ENCODE peak calls at places on chromosomes 1 and 21, in four cellular contexts. One of them, this sample, is unnamed.
A peak's percentile ranks its signal among the peaks of the same experiment; 100 is the strongest.

GRCh38 chr1:234853906-234854647 is 244.1 kb upstream of the IRF2BP2 start:
- DNase-seq in A549: no peak
- DNase-seq in K562: no peak
- DNase-seq in HepG2: no peak
- DNase-seq in this sample: no peak

GRCh38 chr1:40736085-40736531 is 44.6 kb downstream of the NFYC start:
- DNase-seq in A549: no peak
- DNase-seq in K562: no peak
- DNase-seq in HepG2: no peak
- DNase-seq in this sample: no peak

GRCh38 chr1:33428661-33429060 is 2.2 kb downstream of the PHC2 start:
- DNase-seq in A549: no peak
- DNase-seq in K562: no peak
- DNase-seq in HepG2: no peak
- DNase-seq in this sample: no peak

GRCh38 chr1:91308544-91308943 is 96.1 kb downstream of the HFM1 start:
- DNase-seq in A549: no peak
- DNase-seq in K562: peak; percentile 44
- DNase-seq in HepG2: no peak
- DNase-seq in this sample: no peak

GRCh38 chr1:9376886-9377333 is 84.2 kb downstream of the SPSB1 start:
- DNase-seq in A549: no peak
- DNase-seq in K562: no peak
- DNase-seq in HepG2: no peak
- DNase-seq in this sample: no peak

GRCh38 chr21:42722153-42722552 is 68.7 kb downstream of the PDE9A start:
- DNase-seq in A549: no peak
- DNase-seq in K562: no peak
- DNase-seq in HepG2: no peak
- DNase-seq in this sample: no peak

GRCh38 chr1:31987231-31987630 is 26.4 kb upstream of the KHDRBS1 start:
- DNase-seq in A549: no peak
- DNase-seq in K562: no peak
- DNase-seq in HepG2: no peak
- DNase-seq in this sample: peak; percentile 27

GRCh38 chr21:27061783-27062182 is 94.9 kb upstream of the ADAMTS5 start:
- DNase-seq in A549: no peak
- DNase-seq in K562: no peak
- DNase-seq in HepG2: no peak
- DNase-seq in this sample: no peak

GRCh38 chr1:84972377-84972987 is 24.4 kb downstream of the MCOLN2 start:
- DNase-seq in A549: no peak
- DNase-seq in K562: no peak
- DNase-seq in HepG2: no peak
- DNase-seq in this sample: no peak

GRCh38 chr1:232954594-232955365 is 4.4 kb downstream of the NTPCR start:
- DNase-seq in A549: no peak
- DNase-seq in K562: no peak
- DNase-seq in HepG2: no peak
- DNase-seq in this sample: no peak

GRCh38 chr1:20123696-20124450 is 4.5 kb upstream of the PLA2G2D start:
- DNase-seq in A549: no peak
- DNase-seq in K562: peak; percentile 7
- DNase-seq in HepG2: no peak
- DNase-seq in this sample: no peak

GRCh38 chr1:109630081-109630880 is 10.6 kb downstream of the AMPD2 start:
- DNase-seq in A549: no peak
- DNase-seq in K562: peak; percentile 49
- DNase-seq in HepG2: no peak
- DNase-seq in this sample: peak; percentile 67

GRCh38 chr1:85884372-85885035 is 176.3 kb upstream of the ZNHIT6 start:
- DNase-seq in A549: no peak
- DNase-seq in K562: peak; percentile 0
- DNase-seq in HepG2: peak; percentile 14
- DNase-seq in this sample: no peak

GRCh38 chr1:175824079-175824478 is 80.7 kb upstream of the TNR start:
- DNase-seq in A549: peak; percentile 14
- DNase-seq in K562: peak; percentile 58
- DNase-seq in HepG2: no peak
- DNase-seq in this sample: peak; percentile 88

GRCh38 chr1:236018885-236019453 is 45.9 kb downstream of the NID1 start:
- DNase-seq in A549: no peak
- DNase-seq in K562: no peak
- DNase-seq in HepG2: no peak
- DNase-seq in this sample: no peak

GRCh38 chr1:62800274-62800673 is 16.3 kb downstream of the ATG4C start:
- DNase-seq in A549: no peak
- DNase-seq in K562: no peak
- DNase-seq in HepG2: no peak
- DNase-seq in this sample: no peak

GRCh38 chr1:204904228-204904810 is 33.7 kb downstream of the NFASC start:
- DNase-seq in A549: no peak
- DNase-seq in K562: no peak
- DNase-seq in HepG2: no peak
- DNase-seq in this sample: no peak

GRCh38 chr1:197737916-197738315 is 37.4 kb downstream of the DENND1B start:
- DNase-seq in A549: no peak
- DNase-seq in K562: no peak
- DNase-seq in HepG2: no peak
- DNase-seq in this sample: no peak

GRCh38 chr1:47646676-47647075 is 208.8 kb downstream of the FOXD2 start:
- DNase-seq in A549: no peak
- DNase-seq in K562: no peak
- DNase-seq in HepG2: no peak
- DNase-seq in this sample: no peak

GRCh38 chr1:55412060-55412459 is 196.9 kb upstream of the USP24 start:
- DNase-seq in A549: no peak
- DNase-seq in K562: no peak
- DNase-seq in HepG2: no peak
- DNase-seq in this sample: no peak

GRCh38 chr1:27066313-27066630 is 53.6 kb upstream of the TENT5B start:
- DNase-seq in A549: no peak
- DNase-seq in K562: no peak
- DNase-seq in HepG2: no peak
- DNase-seq in this sample: no peak

GRCh38 chr1:35768350-35769187 is 1.2 kb downstream of the CLSPN start:
- DNase-seq in A549: peak; percentile 10
- DNase-seq in K562: peak; percentile 55
- DNase-seq in HepG2: no peak
- DNase-seq in this sample: no peak

GRCh38 chr21:17488620-17489019 is 24.2 kb upstream of the CXADR start:
- DNase-seq in A549: no peak
- DNase-seq in K562: no peak
- DNase-seq in HepG2: no peak
- DNase-seq in this sample: no peak

GRCh38 chr21:44658913-44659595 is 1.3 kb downstream of the KRTAP12-3 start:
- DNase-seq in A549: no peak
- DNase-seq in K562: no peak
- DNase-seq in HepG2: no peak
- DNase-seq in this sample: no peak

GRCh38 chr1:239563680-239564079 is 177.3 kb downstream of the CHRM3 start:
- DNase-seq in A549: no peak
- DNase-seq in K562: no peak
- DNase-seq in HepG2: no peak
- DNase-seq in this sample: no peak

GRCh38 chr1:179164494-179164893 is 65.0 kb downstream of the ABL2 start:
- DNase-seq in A549: peak; percentile 68
- DNase-seq in K562: no peak
- DNase-seq in HepG2: peak; percentile 45
- DNase-seq in this sample: no peak

GRCh38 chr1:19955529-19956170 is 23.8 kb downstream of the PLA2G2A start:
- DNase-seq in A549: no peak
- DNase-seq in K562: no peak
- DNase-seq in HepG2: no peak
- DNase-seq in this sample: peak; percentile 19

GRCh38 chr1:27122652-27123051 is 32.3 kb downstream of the SLC9A1 start:
- DNase-seq in A549: peak; percentile 61
- DNase-seq in K562: peak; percentile 87
- DNase-seq in HepG2: peak; percentile 86
- DNase-seq in this sample: no peak

DNA sequence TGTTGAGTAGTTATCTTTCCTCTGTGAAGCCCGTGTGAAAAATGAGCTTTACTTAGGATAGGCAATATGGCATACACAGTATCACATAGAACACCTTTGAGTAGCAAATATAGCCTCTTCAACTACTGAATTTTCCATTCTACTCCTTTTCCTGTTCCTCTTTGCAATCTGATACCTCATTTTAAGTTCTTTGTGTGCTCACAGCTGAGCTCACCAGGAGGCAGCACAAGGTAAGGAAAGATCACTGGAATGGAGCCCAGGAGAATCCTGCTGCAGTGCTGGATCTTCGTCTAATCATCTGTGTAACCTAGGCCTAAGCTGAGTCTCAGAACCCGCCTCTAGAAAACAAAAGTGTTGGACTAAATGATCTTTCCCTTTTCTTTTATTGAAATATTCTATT is 171.0 kb downstream of the LRRC40 start:
- DNase-seq in A549: peak; percentile 17
- DNase-seq in K562: peak; percentile 77
- DNase-seq in HepG2: peak; percentile 13
- DNase-seq in this sample: peak; percentile 54
- TF ChIP-seq CTCF in A549: no peak
- TF ChIP-seq CTCF in K562: peak; percentile 67
- TF ChIP-seq CTCF in HepG2: peak; percentile 35
- TF ChIP-seq CTCF in this sample: no peak

DNA sequence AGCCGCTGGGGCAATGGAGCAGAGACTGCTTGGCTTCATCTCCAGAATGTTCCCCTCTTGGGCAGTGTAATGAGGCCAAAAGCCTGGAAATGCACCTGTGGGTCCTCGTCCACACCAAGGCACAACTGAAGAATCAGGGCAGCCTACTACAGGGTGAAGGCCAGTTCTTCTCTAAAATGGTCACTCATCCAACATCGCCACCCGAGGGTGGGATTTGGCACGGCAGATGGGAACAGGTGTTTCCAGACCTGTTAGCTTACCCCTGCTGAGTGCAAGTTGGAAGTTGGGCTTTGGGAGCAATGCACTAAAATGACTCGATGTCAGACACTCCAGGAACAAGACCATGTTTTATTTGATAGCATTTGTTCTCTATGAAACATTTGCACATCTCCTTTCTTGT is 543.7 kb downstream of the NPHP4 start:
- DNase-seq in A549: no peak
- DNase-seq in K562: no peak
- DNase-seq in HepG2: no peak
- DNase-seq in this sample: peak; percentile 13
- TF ChIP-seq JUN in A549: no peak
- TF ChIP-seq JUN in K562: no peak
- TF ChIP-seq JUN in HepG2: no peak
- TF ChIP-seq JUN in this sample: no peak

DNA sequence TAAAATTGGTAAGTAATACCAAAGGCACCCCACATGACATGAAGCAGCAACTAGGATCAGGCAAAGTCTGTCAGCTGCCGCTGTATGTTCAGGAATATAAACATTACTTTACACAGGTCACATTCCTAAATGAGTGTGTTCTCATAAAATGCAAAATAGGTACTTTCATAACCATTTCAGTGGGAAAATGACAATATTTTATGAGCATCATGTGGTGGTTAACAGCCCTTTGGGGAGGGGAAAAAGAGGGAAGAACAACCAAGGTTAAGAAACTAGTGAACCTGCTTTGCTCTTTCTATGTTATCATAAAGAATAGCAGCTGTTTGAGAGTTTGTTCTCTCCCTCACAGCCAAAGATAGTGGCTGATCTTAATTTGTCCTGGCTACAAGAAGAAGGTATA is 105.4 kb upstream of the LBR start:
- DNase-seq in A549: no peak
- DNase-seq in K562: no peak
- DNase-seq in HepG2: no peak
- DNase-seq in this sample: no peak
- TF ChIP-seq NR3C1 in A549: no peak
- TF ChIP-seq NR3C1 in K562: no peak
- TF ChIP-seq NR3C1 in HepG2: no peak
- TF ChIP-seq NR3C1 in this sample: no peak

GRCh38 chr1:74693473-74693872 is 19.9 kb upstream of the ERICH3 start:
- DNase-seq in A549: peak; percentile 28
- DNase-seq in K562: no peak
- DNase-seq in HepG2: peak; percentile 14
- DNase-seq in this sample: no peak

GRCh38 chr1:74684301-74684700 is 10.7 kb upstream of the ERICH3 start:
- DNase-seq in A549: no peak
- DNase-seq in K562: no peak
- DNase-seq in HepG2: no peak
- DNase-seq in this sample: no peak

GRCh38 chr1:74686941-74687340 is 13.3 kb upstream of the ERICH3 start:
- DNase-seq in A549: no peak
- DNase-seq in K562: no peak
- DNase-seq in HepG2: no peak
- DNase-seq in this sample: no peak

GRCh38 chr1:74690909-74691308 is 17.3 kb upstream of the ERICH3 start:
- DNase-seq in A549: no peak
- DNase-seq in K562: no peak
- DNase-seq in HepG2: no peak
- DNase-seq in this sample: no peak

DNA sequence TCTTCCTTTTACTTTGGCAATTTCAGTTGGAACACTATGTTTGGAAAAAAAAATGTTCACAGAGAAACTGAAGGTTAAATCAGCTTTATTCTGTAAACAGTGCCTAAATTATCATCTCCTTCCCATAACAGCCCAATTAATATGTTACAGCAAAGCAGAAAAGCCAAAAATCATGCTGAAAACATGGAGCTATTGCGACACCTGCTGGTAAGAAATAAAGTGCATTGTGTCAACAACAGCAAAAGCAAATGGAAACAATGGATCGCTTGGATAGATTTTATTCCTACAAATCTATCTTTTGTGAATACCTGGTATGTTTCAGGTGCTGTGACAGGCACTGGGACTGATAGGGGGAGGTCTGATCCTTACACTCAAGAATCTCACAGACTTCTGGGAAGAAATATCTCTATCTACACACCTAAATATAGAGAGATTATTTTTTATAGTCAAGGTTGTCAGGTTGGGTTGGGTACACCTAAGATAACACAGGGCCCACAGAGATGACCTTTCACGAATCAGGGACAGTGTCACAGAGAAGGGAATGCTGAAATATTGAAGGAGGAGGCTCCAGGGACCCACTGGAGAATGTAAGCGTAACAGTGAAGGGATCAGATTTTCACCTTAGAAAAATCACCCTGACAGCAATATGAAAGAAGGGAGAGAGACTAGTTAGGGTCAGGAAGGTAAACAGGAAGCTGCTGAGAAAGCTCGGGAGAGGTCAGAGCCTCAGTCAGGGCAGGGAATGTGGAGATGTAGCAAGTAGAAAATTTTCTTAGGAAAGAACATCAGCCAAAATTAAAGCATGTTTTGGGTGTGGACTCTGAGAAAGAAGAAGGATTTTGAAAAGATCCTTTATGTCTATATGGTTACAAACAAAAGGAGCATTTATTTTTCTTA is 16.5 kb upstream of the ERICH3 start:
- DNase-seq in A549: peak; percentile 42
- DNase-seq in K562: peak; percentile 75
- DNase-seq in HepG2: peak; percentile 53
- DNase-seq in this sample: peak; percentile 51
- TF ChIP-seq CTCF in A549: peak; percentile 80
- TF ChIP-seq CTCF in K562: peak; percentile 42
- TF ChIP-seq CTCF in HepG2: peak; percentile 85
- TF ChIP-seq CTCF in this sample: peak; percentile 77

GRCh38 chr1:154745286-154745731 is 124.8 kb downstream of the KCNN3 start:
- DNase-seq in A549: no peak
- DNase-seq in K562: no peak
- DNase-seq in HepG2: no peak
- DNase-seq in this sample: no peak
- TF ChIP-seq JUN in A549: no peak
- TF ChIP-seq JUN in K562: no peak
- TF ChIP-seq JUN in HepG2: no peak
- TF ChIP-seq JUN in this sample: no peak

GRCh38 chr1:60655799-60656355 is 426.5 kb upstream of the NFIA start:
- DNase-seq in A549: no peak
- DNase-seq in K562: no peak
- DNase-seq in HepG2: no peak
- DNase-seq in this sample: no peak
- TF ChIP-seq NR3C1 in A549: no peak
- TF ChIP-seq NR3C1 in K562: no peak
- TF ChIP-seq NR3C1 in HepG2: no peak
- TF ChIP-seq NR3C1 in this sample: no peak

This sample was measured in WTC11.